ENCODE peak calls at places on chromosomes 11 and 22, in eight cellular contexts. One of them, this sample, is unnamed.

GRCh38 chr11:114098927-114099326 is 39.4 kb downstream of the ZBTB16 start:
- DNase-seq in heart left ventricle: no peak
- DNase-seq in IMR-90: no peak
- DNase-seq in body of pancreas: peak; percentile 68
- DNase-seq in endothelial cell: no peak
- DNase-seq in retinal pigment epithelial cell: no peak
- DNase-seq in brain microvascular endothelial cell: no peak
- DNase-seq in cardiac fibroblast: no peak
- DNase-seq in this sample: no peak

GRCh38 chr11:58177409-58178054 is 11.3 kb upstream of the OR9Q2 start:
- DNase-seq in cardiac fibroblast: no peak
- DNase-seq in endothelial cell: no peak
- DNase-seq in IMR-90: no peak
- DNase-seq in brain microvascular endothelial cell: no peak
- DNase-seq in body of pancreas: no peak
- DNase-seq in heart left ventricle: no peak
- DNase-seq in retinal pigment epithelial cell: no peak
- DNase-seq in this sample: no peak

GRCh38 chr22:42912049-42912448 is 55.0 kb upstream of the ARFGAP3 start:
- DNase-seq in body of pancreas: no peak
- DNase-seq in endothelial cell: no peak
- DNase-seq in brain microvascular endothelial cell: no peak
- DNase-seq in IMR-90: no peak
- DNase-seq in retinal pigment epithelial cell: no peak
- DNase-seq in heart left ventricle: no peak
- DNase-seq in cardiac fibroblast: peak; percentile 29
- DNase-seq in this sample: no peak

GRCh38 chr11:129143335-129143734 is 48.8 kb downstream of the ARHGAP32 start:
- DNase-seq in retinal pigment epithelial cell: peak; percentile 99
- DNase-seq in heart left ventricle: peak; percentile 90
- DNase-seq in body of pancreas: peak; percentile 65
- DNase-seq in IMR-90: peak; percentile 99
- DNase-seq in endothelial cell: no peak
- DNase-seq in cardiac fibroblast: peak; percentile 95
- DNase-seq in brain microvascular endothelial cell: peak; percentile 100
- DNase-seq in this sample: no peak

GRCh38 chr22:47048123-47049077 is 285.9 kb downstream of the TBC1D22A start:
- DNase-seq in cardiac fibroblast: no peak
- DNase-seq in brain microvascular endothelial cell: no peak
- DNase-seq in retinal pigment epithelial cell: no peak
- DNase-seq in heart left ventricle: no peak
- DNase-seq in endothelial cell: no peak
- DNase-seq in IMR-90: no peak
- DNase-seq in body of pancreas: no peak
- DNase-seq in this sample: no peak

GRCh38 chr11:10385696-10386095 is 69.4 kb upstream of the AMPD3 start:
- DNase-seq in heart left ventricle: no peak
- DNase-seq in body of pancreas: peak; percentile 34
- DNase-seq in IMR-90: peak; percentile 49
- DNase-seq in cardiac fibroblast: peak; percentile 76
- DNase-seq in endothelial cell: no peak
- DNase-seq in retinal pigment epithelial cell: no peak
- DNase-seq in brain microvascular endothelial cell: no peak
- DNase-seq in this sample: no peak

GRCh38 chr11:86303257-86303656 is 1.2 kb downstream of the HIKESHI start:
- DNase-seq in IMR-90: peak; percentile 11
- DNase-seq in cardiac fibroblast: no peak
- DNase-seq in endothelial cell: no peak
- DNase-seq in body of pancreas: no peak
- DNase-seq in retinal pigment epithelial cell: no peak
- DNase-seq in brain microvascular endothelial cell: peak; percentile 6
- DNase-seq in heart left ventricle: no peak
- DNase-seq in this sample: no peak

GRCh38 chr11:65183201-65183891 is 1.6 kb downstream of the CAPN1 start:
- DNase-seq in endothelial cell: no peak
- DNase-seq in brain microvascular endothelial cell: no peak
- DNase-seq in heart left ventricle: no peak
- DNase-seq in body of pancreas: peak; percentile 77
- DNase-seq in cardiac fibroblast: no peak
- DNase-seq in IMR-90: no peak
- DNase-seq in retinal pigment epithelial cell: no peak
- DNase-seq in this sample: no peak

GRCh38 chr11:47394322-47395224 is 13.8 kb upstream of the SLC39A13 start:
- DNase-seq in retinal pigment epithelial cell: no peak
- DNase-seq in endothelial cell: peak; percentile 76
- DNase-seq in body of pancreas: no peak
- DNase-seq in cardiac fibroblast: peak; percentile 65
- DNase-seq in heart left ventricle: peak; percentile 71
- DNase-seq in brain microvascular endothelial cell: peak; percentile 62
- DNase-seq in IMR-90: peak; percentile 20
- DNase-seq in this sample: peak; percentile 73

GRCh38 chr22:50253941-50254340 is 2.9 kb upstream of the HDAC10 start:
- DNase-seq in body of pancreas: no peak
- DNase-seq in IMR-90: no peak
- DNase-seq in endothelial cell: no peak
- DNase-seq in cardiac fibroblast: no peak
- DNase-seq in retinal pigment epithelial cell: no peak
- DNase-seq in brain microvascular endothelial cell: no peak
- DNase-seq in heart left ventricle: no peak
- DNase-seq in this sample: no peak

GRCh38 chr22:24390576-24390975 is 36.8 kb upstream of the ADORA2A start:
- DNase-seq in retinal pigment epithelial cell: no peak
- DNase-seq in endothelial cell: no peak
- DNase-seq in cardiac fibroblast: peak; percentile 83
- DNase-seq in IMR-90: no peak
- DNase-seq in brain microvascular endothelial cell: peak; percentile 50
- DNase-seq in heart left ventricle: no peak
- DNase-seq in body of pancreas: no peak
- DNase-seq in this sample: no peak

GRCh38 chr22:49367016-49367697 is 460.5 kb downstream of the BRD1 start:
- DNase-seq in heart left ventricle: no peak
- DNase-seq in endothelial cell: peak; percentile 4
- DNase-seq in cardiac fibroblast: no peak
- DNase-seq in retinal pigment epithelial cell: no peak
- DNase-seq in IMR-90: no peak
- DNase-seq in brain microvascular endothelial cell: peak; percentile 53
- DNase-seq in body of pancreas: no peak
- DNase-seq in this sample: no peak

GRCh38 chr22:21041937-21042336 is 3.8 kb upstream of the LRRC74B start:
- DNase-seq in brain microvascular endothelial cell: peak; percentile 84
- DNase-seq in IMR-90: peak; percentile 76
- DNase-seq in endothelial cell: no peak
- DNase-seq in retinal pigment epithelial cell: no peak
- DNase-seq in heart left ventricle: peak; percentile 8
- DNase-seq in body of pancreas: no peak
- DNase-seq in cardiac fibroblast: peak; percentile 27
- DNase-seq in this sample: no peak
- TF ChIP-seq CTCF in brain microvascular endothelial cell: no peak
- TF ChIP-seq CTCF in IMR-90: no peak
- TF ChIP-seq CTCF in endothelial cell: no peak
- TF ChIP-seq CTCF in retinal pigment epithelial cell: no peak
- TF ChIP-seq CTCF in heart left ventricle: no peak
- TF ChIP-seq CTCF in body of pancreas: no peak
- TF ChIP-seq CTCF in cardiac fibroblast: no peak
- TF ChIP-seq CTCF in this sample: no peak

GRCh38 chr11:92311616-92312449 is 87.2 kb downstream of the FAT3 start:
- DNase-seq in IMR-90: peak; percentile 19
- DNase-seq in brain microvascular endothelial cell: no peak
- DNase-seq in retinal pigment epithelial cell: no peak
- DNase-seq in cardiac fibroblast: peak; percentile 42
- DNase-seq in body of pancreas: no peak
- DNase-seq in endothelial cell: no peak
- DNase-seq in heart left ventricle: no peak
- DNase-seq in this sample: no peak
- TF ChIP-seq CTCF in IMR-90: no peak
- TF ChIP-seq CTCF in brain microvascular endothelial cell: peak; percentile 47
- TF ChIP-seq CTCF in retinal pigment epithelial cell: peak; percentile 4
- TF ChIP-seq CTCF in cardiac fibroblast: peak; percentile 29
- TF ChIP-seq CTCF in body of pancreas: no peak
- TF ChIP-seq CTCF in endothelial cell: no peak
- TF ChIP-seq CTCF in heart left ventricle: no peak
- TF ChIP-seq CTCF in this sample: no peak

GRCh38 chr11:106399075-106399500 is 321.6 kb downstream of the AASDHPPT start:
- DNase-seq in IMR-90: peak; percentile 100
- DNase-seq in cardiac fibroblast: peak; percentile 98
- DNase-seq in heart left ventricle: peak; percentile 50
- DNase-seq in body of pancreas: peak; percentile 15
- DNase-seq in endothelial cell: no peak
- DNase-seq in retinal pigment epithelial cell: peak; percentile 99
- DNase-seq in brain microvascular endothelial cell: peak; percentile 98
- DNase-seq in this sample: no peak
- TF ChIP-seq CTCF in IMR-90: no peak
- TF ChIP-seq CTCF in cardiac fibroblast: no peak
- TF ChIP-seq CTCF in heart left ventricle: no peak
- TF ChIP-seq CTCF in body of pancreas: no peak
- TF ChIP-seq CTCF in endothelial cell: no peak
- TF ChIP-seq CTCF in retinal pigment epithelial cell: no peak
- TF ChIP-seq CTCF in brain microvascular endothelial cell: no peak
- TF ChIP-seq CTCF in this sample: no peak

GRCh38 chr22:31752096-31752847 is 1.5 kb upstream of the DEPDC5 start:
- DNase-seq in retinal pigment epithelial cell: no peak
- DNase-seq in IMR-90: no peak
- DNase-seq in endothelial cell: no peak
- DNase-seq in body of pancreas: no peak
- DNase-seq in heart left ventricle: no peak
- DNase-seq in cardiac fibroblast: no peak
- DNase-seq in brain microvascular endothelial cell: no peak
- DNase-seq in this sample: no peak

GRCh38 chr22:31747441-31747840 is 2.5 kb downstream of the PRR14L start:
- DNase-seq in endothelial cell: no peak
- DNase-seq in heart left ventricle: no peak
- DNase-seq in cardiac fibroblast: no peak
- DNase-seq in body of pancreas: no peak
- DNase-seq in IMR-90: no peak
- DNase-seq in brain microvascular endothelial cell: no peak
- DNase-seq in retinal pigment epithelial cell: no peak
- DNase-seq in this sample: no peak

GRCh38 chr22:31750365-31751284 is 693 bp upstream of the PRR14L start:
- DNase-seq in retinal pigment epithelial cell: no peak
- DNase-seq in cardiac fibroblast: no peak
- DNase-seq in brain microvascular endothelial cell: no peak
- DNase-seq in heart left ventricle: no peak
- DNase-seq in endothelial cell: no peak
- DNase-seq in body of pancreas: no peak
- DNase-seq in IMR-90: no peak
- DNase-seq in this sample: no peak

GRCh38 chr22:31748490-31748889 is 1.4 kb downstream of the PRR14L start:
- DNase-seq in retinal pigment epithelial cell: no peak
- DNase-seq in heart left ventricle: no peak
- DNase-seq in IMR-90: no peak
- DNase-seq in endothelial cell: peak; percentile 26
- DNase-seq in body of pancreas: no peak
- DNase-seq in cardiac fibroblast: peak; percentile 13
- DNase-seq in brain microvascular endothelial cell: no peak
- DNase-seq in this sample: no peak

GRCh38 chr22:31749636-31750364 is at the start of gene PRR14L:
- DNase-seq in body of pancreas: peak; percentile 97
- DNase-seq in heart left ventricle: peak; percentile 98
- DNase-seq in endothelial cell: peak; percentile 98
- DNase-seq in IMR-90: peak; percentile 90
- DNase-seq in retinal pigment epithelial cell: peak; percentile 65
- DNase-seq in brain microvascular endothelial cell: peak; percentile 93
- DNase-seq in cardiac fibroblast: peak; percentile 96
- DNase-seq in this sample: peak; percentile 100
- TF ChIP-seq CTCF in body of pancreas: no peak
- TF ChIP-seq CTCF in heart left ventricle: no peak
- TF ChIP-seq CTCF in endothelial cell: no peak
- TF ChIP-seq CTCF in IMR-90: peak; percentile 1
- TF ChIP-seq CTCF in retinal pigment epithelial cell: peak; percentile 1
- TF ChIP-seq CTCF in brain microvascular endothelial cell: no peak
- TF ChIP-seq CTCF in cardiac fibroblast: no peak
- TF ChIP-seq CTCF in this sample: no peak

GRCh38 chr11:14144905-14145304 is 182.4 kb downstream of the SPON1 start:
- DNase-seq in cardiac fibroblast: no peak
- DNase-seq in heart left ventricle: no peak
- DNase-seq in brain microvascular endothelial cell: no peak
- DNase-seq in IMR-90: no peak
- DNase-seq in endothelial cell: no peak
- DNase-seq in body of pancreas: no peak
- DNase-seq in retinal pigment epithelial cell: no peak
- DNase-seq in this sample: peak; percentile 18

GRCh38 chr11:14150878-14151277 is 188.4 kb downstream of the SPON1 start:
- DNase-seq in brain microvascular endothelial cell: no peak
- DNase-seq in IMR-90: no peak
- DNase-seq in retinal pigment epithelial cell: no peak
- DNase-seq in endothelial cell: no peak
- DNase-seq in cardiac fibroblast: no peak
- DNase-seq in heart left ventricle: no peak
- DNase-seq in body of pancreas: no peak
- DNase-seq in this sample: no peak

GRCh38 chr11:14149683-14150082 is 187.2 kb downstream of the SPON1 start:
- DNase-seq in endothelial cell: no peak
- DNase-seq in cardiac fibroblast: no peak
- DNase-seq in IMR-90: no peak
- DNase-seq in heart left ventricle: no peak
- DNase-seq in body of pancreas: no peak
- DNase-seq in brain microvascular endothelial cell: no peak
- DNase-seq in retinal pigment epithelial cell: no peak
- DNase-seq in this sample: no peak

GRCh38 chr11:14148653-14149273 is 186.2 kb downstream of the SPON1 start:
- DNase-seq in endothelial cell: no peak
- DNase-seq in brain microvascular endothelial cell: peak; percentile 17
- DNase-seq in body of pancreas: no peak
- DNase-seq in IMR-90: peak; percentile 44
- DNase-seq in heart left ventricle: no peak
- DNase-seq in cardiac fibroblast: peak; percentile 63
- DNase-seq in retinal pigment epithelial cell: peak; percentile 9
- DNase-seq in this sample: no peak
- TF ChIP-seq CTCF in endothelial cell: peak; percentile 80
- TF ChIP-seq CTCF in brain microvascular endothelial cell: peak; percentile 42
- TF ChIP-seq CTCF in body of pancreas: peak; percentile 7
- TF ChIP-seq CTCF in IMR-90: peak; percentile 66
- TF ChIP-seq CTCF in heart left ventricle: peak; percentile 39
- TF ChIP-seq CTCF in cardiac fibroblast: peak; percentile 39
- TF ChIP-seq CTCF in retinal pigment epithelial cell: peak; percentile 62
- TF ChIP-seq CTCF in this sample: peak; percentile 63

DNA sequence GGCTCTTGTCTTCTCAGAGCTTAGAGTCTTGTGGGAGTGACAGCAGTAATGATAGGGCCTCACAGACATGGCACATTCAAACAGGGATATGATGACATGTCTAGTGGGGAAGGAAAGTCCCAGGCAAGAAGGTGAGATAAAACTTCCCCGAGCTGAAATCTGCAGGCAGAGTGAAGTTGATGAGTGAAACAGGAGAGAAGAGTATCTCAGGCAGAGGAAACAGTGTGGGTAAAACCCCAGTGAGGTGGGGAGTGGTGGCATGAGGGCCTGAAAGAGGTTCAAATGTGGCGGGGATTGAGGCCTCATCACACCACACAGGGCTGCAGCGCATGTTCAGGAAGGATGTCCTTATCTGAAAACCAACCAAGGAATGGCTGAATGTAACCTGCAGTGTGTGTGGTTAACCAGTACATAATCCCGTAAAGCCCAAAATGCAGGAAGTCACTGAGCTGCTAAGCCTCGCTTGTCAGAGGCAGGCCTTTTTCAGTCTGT is 153.8 kb upstream of the E2F8 start:
- DNase-seq in heart left ventricle: no peak
- DNase-seq in body of pancreas: no peak
- DNase-seq in endothelial cell: no peak
- DNase-seq in cardiac fibroblast: no peak
- DNase-seq in brain microvascular endothelial cell: no peak
- DNase-seq in retinal pigment epithelial cell: no peak
- DNase-seq in IMR-90: no peak
- DNase-seq in this sample: peak; percentile 35
- TF ChIP-seq CTCF in heart left ventricle: no peak
- TF ChIP-seq CTCF in body of pancreas: no peak
- TF ChIP-seq CTCF in endothelial cell: no peak
- TF ChIP-seq CTCF in cardiac fibroblast: no peak
- TF ChIP-seq CTCF in brain microvascular endothelial cell: no peak
- TF ChIP-seq CTCF in retinal pigment epithelial cell: no peak
- TF ChIP-seq CTCF in IMR-90: no peak
- TF ChIP-seq CTCF in this sample: no peak

This sample was measured in activated CD8-positive, alpha-beta T cell treated with anti-CD3 and anti-CD28 coated beads for 36 hours.